ENCODE peak calls at places on chromosomes 4 and X, in four cellular contexts. I, K, E and L are unnamed samples.

GRCh38 chr4:127881565-127881869 is 824 bp downstream of the PLK4 start:
- DNase-seq in I (no peak), K (no peak), E (no peak), L (no peak)

GRCh38 chr4:180169394-180169793 is 2073.8 kb upstream of the TENM3 start:
- DNase-seq in I (no peak), K (no peak), E (no peak), L (no peak)

GRCh38 chr4:61959087-61959486 is 759.0 kb downstream of the ADGRL3 start:
- DNase-seq in I (no peak), K (no peak), E (no peak), L (no peak)

GRCh38 chr4:74932832-74933561 is at the start of gene PARM1:
- DNase-seq in I (peak), K (peak), E (peak), L (peak)

GRCh38 chrX:100648601-100649417 is 4.8 kb downstream of the SRPX2 start:
- DNase-seq in I (no peak), K (no peak), E (no peak), L (no peak)

GRCh38 chrX:52363247-52363883 is 5.5 kb upstream of the XAGE2 start:
- DNase-seq in I (peak), K (no peak), E (no peak), L (no peak)

GRCh38 chr4:67204441-67204840 is 340.9 kb downstream of the CENPC start:
- DNase-seq in I (no peak), K (no peak), E (no peak), L (no peak)

GRCh38 chr4:31234494-31234893 is 514.3 kb downstream of the PCDH7 start:
- DNase-seq in I (no peak), K (no peak), E (peak), L (no peak)

GRCh38 chrX:72042860-72043248 is 88.9 kb downstream of the RTL5 start:
- DNase-seq in I (no peak), K (no peak), E (no peak), L (no peak)

GRCh38 chr4:4981427-4981826 is 37.8 kb downstream of the CYTL1 start:
- DNase-seq in I (no peak), K (no peak), E (no peak), L (no peak)

GRCh38 chr4:54553001-54553400 is 104.8 kb upstream of the KIT start:
- DNase-seq in I (no peak), K (no peak), E (no peak), L (no peak)

GRCh38 chrX:150704030-150704613 is 10.9 kb downstream of the MTMR1 start:
- DNase-seq in I (no peak), K (no peak), E (no peak), L (no peak)

GRCh38 chr4:663046-663437 is 11.0 kb downstream of the ATP5ME start:
- DNase-seq in I (no peak), K (no peak), E (no peak), L (no peak)

GRCh38 chr4:32544846-32545245 is 1824.7 kb downstream of the PCDH7 start:
- DNase-seq in I (no peak), K (no peak), E (no peak), L (no peak)

GRCh38 chrX:149871433-149871832 is 9.6 kb upstream of the MAGEA8 start:
- DNase-seq in I (no peak), K (no peak), E (no peak), L (no peak)

GRCh38 chrX:19739683-19740082 is 147.7 kb downstream of the SH3KBP1 start:
- DNase-seq in I (peak), K (no peak), E (peak), L (no peak)

GRCh38 chrX:97844943-97845342 is 961.2 kb downstream of the RPA4 start:
- DNase-seq in I (no peak), K (no peak), E (no peak), L (no peak)
- TF ChIP-seq CTCF in I (no peak), K (no peak), E (no peak), L (no peak)

DNA sequence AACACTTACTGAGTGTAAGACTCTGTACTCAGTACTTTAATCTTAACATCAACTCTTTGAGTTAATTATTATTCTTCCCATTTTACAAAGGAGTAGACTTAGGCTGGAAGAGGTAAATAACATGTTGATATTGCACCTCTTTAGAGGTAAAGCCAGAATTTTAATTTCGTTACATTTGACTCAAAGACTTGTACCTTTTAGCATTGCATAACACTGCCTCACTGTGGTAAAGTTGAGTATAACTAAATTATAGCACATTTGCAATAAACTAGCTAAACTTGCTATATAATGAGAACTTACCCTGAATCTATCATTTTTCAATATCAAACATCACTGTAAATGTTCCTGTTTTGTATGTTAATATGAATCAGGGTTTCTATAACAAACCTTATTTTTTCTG is 218.5 kb downstream of the PRR32 start:
- DNase-seq in I (no peak), K (no peak), E (no peak), L (no peak)
- TF ChIP-seq CTCF in I (no peak), K (no peak), E (no peak), L (peak)

GRCh38 chr4:103915224-103915869 is 195.6 kb upstream of the TACR3 start:
- DNase-seq in I (no peak), K (no peak), E (peak), L (no peak)
- TF ChIP-seq CTCF in I (peak), K (no peak), E (peak), L (peak)

DNA sequence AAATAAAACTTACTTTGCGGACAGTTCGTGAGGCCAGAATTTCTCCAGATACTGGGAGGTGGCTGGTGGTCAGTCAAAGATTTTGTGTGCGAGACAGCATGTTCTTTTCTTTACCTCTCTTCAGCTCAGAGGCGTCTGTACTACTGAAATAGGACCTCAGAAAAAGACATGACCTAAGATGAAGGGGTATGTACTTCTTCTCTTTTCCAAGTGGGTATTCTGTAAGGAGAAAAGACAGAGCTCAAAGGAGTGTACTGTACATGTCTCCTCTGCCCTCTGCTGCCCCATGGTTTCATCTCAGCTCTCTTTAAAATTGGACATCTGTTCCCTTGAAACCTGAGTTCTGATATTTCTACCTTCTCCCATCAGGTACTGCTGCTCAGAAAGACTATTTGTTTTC is 38.1 kb downstream of the SEPTIN11 start:
- DNase-seq in I (no peak), K (no peak), E (peak), L (no peak)
- TF ChIP-seq CTCF in I (no peak), K (no peak), E (no peak), L (no peak)

GRCh38 chr4:117968606-117969005 is 65.7 kb upstream of the NDST3 start:
- DNase-seq in I (no peak), K (no peak), E (no peak), L (no peak)
- TF ChIP-seq CTCF in I (no peak), K (no peak), E (no peak), L (no peak)